ENCODE peak calls at places on chromosome 14, in six cellular contexts. I, M, E, X, G and D are unnamed samples.

GRCh38 chr14:91869556-91869955 is 2.2 kb upstream of the TC2N start:
- DNase-seq in I (no peak), M (no peak), E (no peak), X (no peak), G (no peak), D (no peak)

GRCh38 chr14:68672609-68673285 is 120.1 kb downstream of the ZFP36L1 start:
- DNase-seq in I (no peak), M (no peak), E (no peak), X (no peak), G (no peak), D (no peak)

GRCh38 chr14:25220514-25220913 is 170.6 kb upstream of the STXBP6 start:
- DNase-seq in I (no peak), M (no peak), E (no peak), X (no peak), G (no peak), D (no peak)

GRCh38 chr14:35341454-35342159 is 49.4 kb downstream of the PSMA6 start:
- DNase-seq in I (peak), M (peak), E (peak), X (peak), G (peak), D (peak)

GRCh38 chr14:96626916-96627315 is 124.7 kb downstream of the PAPOLA start:
- DNase-seq in I (no peak), M (no peak), E (no peak), X (no peak), G (no peak), D (no peak)

GRCh38 chr14:68507544-68508081 is 285.3 kb downstream of the ZFP36L1 start:
- DNase-seq in I (no peak), M (no peak), E (no peak), X (no peak), G (no peak), D (no peak)

GRCh38 chr14:21063479-21063878 is 5.9 kb downstream of the RNASE8 start:
- DNase-seq in I (no peak), M (no peak), E (no peak), X (no peak), G (peak), D (no peak)

GRCh38 chr14:31902002-31902401 is 175.1 kb upstream of the ARHGAP5 start:
- DNase-seq in I (peak), M (no peak), E (no peak), X (no peak), G (no peak), D (no peak)

GRCh38 chr14:61625171-61625570 is 70.1 kb upstream of the HIF1A start:
- DNase-seq in I (peak), M (no peak), E (no peak), X (no peak), G (peak), D (no peak)

GRCh38 chr14:58731465-58732330 is 93.9 kb downstream of the DACT1 start:
- DNase-seq in I (peak), M (no peak), E (no peak), X (no peak), G (peak), D (no peak)

GRCh38 chr14:89178802-89179201 is 238.2 kb downstream of the FOXN3 start:
- DNase-seq in I (no peak), M (no peak), E (no peak), X (no peak), G (peak), D (no peak)

GRCh38 chr14:62691613-62692489 is 353.4 kb downstream of the KCNH5 start:
- DNase-seq in I (peak), M (no peak), E (no peak), X (no peak), G (peak), D (peak)

GRCh38 chr14:23481362-23481970 is 12.0 kb downstream of the NGDN start:
- DNase-seq in I (peak), M (no peak), E (no peak), X (no peak), G (no peak), D (peak)

GRCh38 chr14:94056579-94057308 is 24.3 kb downstream of the DDX24 start:
- DNase-seq in I (no peak), M (no peak), E (no peak), X (no peak), G (no peak), D (no peak)

GRCh38 chr14:21169587-21169986 is 13.7 kb upstream of the OR5AU1 start:
- DNase-seq in I (no peak), M (no peak), E (no peak), X (no peak), G (no peak), D (no peak)

GRCh38 chr14:65239143-65239672 is 136.9 kb upstream of the MAX start:
- DNase-seq in I (peak), M (no peak), E (no peak), X (no peak), G (peak), D (no peak)

GRCh38 chr14:99288948-99289347 is 17.0 kb upstream of the BCL11B start:
- DNase-seq in I (no peak), M (no peak), E (no peak), X (no peak), G (no peak), D (no peak)

GRCh38 chr14:64760146-64760755 is 56.0 kb downstream of the PLEKHG3 start:
- DNase-seq in I (peak), M (peak), E (no peak), X (peak), G (peak), D (peak)

GRCh38 chr14:63155511-63156189 is 48.6 kb upstream of the RHOJ start:
- DNase-seq in I (peak), M (no peak), E (no peak), X (no peak), G (peak), D (no peak)

GRCh38 chr14:51846631-51847488 is 13.6 kb upstream of the GNG2 start:
- DNase-seq in I (no peak), M (peak), E (peak), X (no peak), G (peak), D (peak)
- H3K4me3 ChIP-seq in I (no peak), M (no peak), E (no peak), X (no peak), G (no peak), D (no peak)

DNA sequence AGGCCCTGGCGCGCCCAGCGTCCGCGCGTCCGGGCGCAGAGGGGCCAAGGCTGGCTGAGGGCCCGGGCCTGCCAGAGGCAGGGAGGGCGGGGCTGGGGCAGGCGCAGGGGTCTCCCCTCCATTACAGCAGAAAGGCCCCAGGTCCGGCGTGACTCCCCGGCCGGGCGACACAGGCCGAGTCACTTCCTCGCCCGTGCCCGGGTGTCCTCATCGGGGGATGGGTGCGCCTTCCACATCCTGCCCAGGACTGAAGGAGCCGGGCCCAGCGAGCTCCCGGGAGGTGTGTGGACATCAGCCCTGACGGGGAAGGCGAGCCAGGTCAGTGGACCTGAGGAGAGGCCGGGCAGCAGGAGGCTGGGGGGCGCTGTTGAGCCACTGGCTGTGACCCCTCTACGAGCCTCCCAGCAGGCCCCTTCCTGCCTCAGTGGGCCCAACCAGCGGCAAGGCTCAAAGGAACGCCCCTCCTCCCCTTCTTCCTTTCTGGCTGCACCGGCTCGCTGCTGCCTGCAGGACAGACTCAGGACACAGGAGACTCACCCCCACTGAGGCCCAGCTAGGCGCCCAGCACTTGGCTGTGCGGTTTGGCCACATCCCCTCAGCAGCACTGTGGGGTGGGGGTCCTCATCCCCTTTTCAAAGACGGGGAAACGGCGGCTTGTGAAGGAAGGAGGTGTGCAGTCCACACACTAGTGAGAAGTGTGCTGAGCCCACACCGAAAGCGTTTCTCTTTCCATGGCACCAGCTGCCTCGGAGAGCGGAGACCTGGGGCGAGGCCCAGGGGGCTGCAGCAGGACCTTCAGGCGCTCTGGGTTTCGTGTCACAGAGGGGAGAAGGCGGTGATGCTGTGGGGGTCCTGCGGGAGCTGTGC is 606 bp downstream of the TNFAIP2 start:
- DNase-seq in I (no peak), M (peak), E (peak), X (peak), G (no peak), D (peak)
- H3K4me3 ChIP-seq in I (peak), M (peak), E (peak), X (peak), G (peak), D (peak)

DNA sequence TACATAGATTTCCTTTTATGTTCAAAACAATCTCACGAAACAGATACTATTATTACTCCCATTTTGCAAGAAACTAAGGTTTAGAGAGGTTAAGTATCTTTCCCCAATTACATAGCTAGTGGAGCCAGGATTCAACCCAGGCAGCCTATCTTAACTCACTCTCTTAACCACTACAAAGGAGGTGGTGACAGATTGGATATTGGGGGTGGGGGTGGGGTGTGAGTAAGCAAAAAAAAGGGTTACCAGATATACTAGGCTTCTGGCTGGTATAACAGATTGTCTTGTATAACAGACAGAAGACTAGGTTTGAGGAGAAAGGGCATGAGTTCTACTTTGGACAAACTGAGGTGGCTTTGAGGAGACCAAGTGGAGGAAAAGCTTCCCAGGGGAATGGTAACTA is 2.1 kb downstream of the GMFB start:
- DNase-seq in I (peak), M (no peak), E (no peak), X (no peak), G (no peak), D (no peak)
- H3K4me3 ChIP-seq in I (no peak), M (no peak), E (no peak), X (no peak), G (no peak), D (no peak)

DNA sequence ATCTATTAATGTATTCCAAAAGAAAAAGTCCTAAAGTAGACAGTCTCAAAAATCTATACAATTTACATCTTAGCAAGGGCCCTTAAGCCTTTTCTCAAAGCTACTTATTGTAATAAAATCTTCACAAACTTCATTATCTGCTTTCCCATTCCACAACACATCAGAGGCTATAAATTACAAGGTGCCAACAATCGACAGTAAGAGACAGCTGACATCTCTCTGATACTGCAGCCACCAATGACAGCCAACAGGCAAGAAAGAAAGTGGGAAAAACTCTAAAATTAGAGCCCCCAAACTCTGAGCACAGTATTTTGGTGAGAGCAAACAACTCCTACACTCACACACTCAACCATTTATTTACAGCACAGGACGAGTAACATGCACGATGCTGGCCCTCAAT is 2.2 kb downstream of the ANGEL1 start:
- DNase-seq in I (no peak), M (no peak), E (no peak), X (no peak), G (no peak), D (no peak)
- H3K4me3 ChIP-seq in I (no peak), M (no peak), E (no peak), X (peak), G (no peak), D (peak)

DNA sequence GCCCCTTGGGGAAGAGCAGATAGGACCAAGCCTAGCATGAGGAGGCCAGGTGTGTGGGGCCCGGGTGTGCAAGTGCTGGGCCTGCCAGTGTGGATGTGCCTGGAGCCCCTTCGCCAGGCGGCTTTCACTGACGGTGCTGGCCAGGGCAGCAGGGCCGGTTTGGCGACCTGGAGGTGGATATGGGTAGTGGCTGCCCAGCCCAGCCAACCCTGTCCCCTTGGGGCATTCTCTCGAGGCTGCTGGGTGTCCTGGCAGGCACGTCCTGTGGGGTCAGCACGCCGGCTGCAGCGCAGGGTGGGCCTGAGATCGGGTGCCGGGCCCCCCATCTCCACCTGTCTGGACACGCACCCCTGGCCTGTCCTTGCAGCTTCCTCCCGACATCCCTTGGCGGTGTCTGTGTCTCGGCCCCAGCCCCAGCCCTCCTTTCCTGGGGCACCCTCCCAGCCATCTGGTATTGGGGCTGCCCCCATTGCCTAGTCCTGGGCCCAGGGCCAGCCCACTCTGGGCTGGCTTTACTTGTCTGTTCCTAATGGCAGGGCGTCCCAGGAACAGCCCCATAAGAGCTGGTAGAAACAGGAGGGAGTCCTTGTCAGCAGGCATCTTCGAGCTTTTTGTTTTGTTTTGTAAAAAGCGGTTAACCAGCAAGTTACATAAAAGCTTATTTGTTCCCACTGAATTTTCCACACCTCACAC is 7.2 kb upstream of the CRIP2 start:
- DNase-seq in I (no peak), M (peak), E (no peak), X (no peak), G (no peak), D (no peak)
- H3K4me3 ChIP-seq in I (no peak), M (no peak), E (no peak), X (no peak), G (no peak), D (no peak)